ENCODE peak calls at places on chromosomes 4 and X, in seven cellular contexts. B is mesendoderm, T is H9, S is IMR-90, U is mesenchymal stem cell, Q is neuronal stem cell, W is H1. L is an unnamed sample.
A peak's percentile ranks its signal among the peaks of the same experiment; 100 is the strongest.

GRCh38 chr4:155674669-155675071 is 8.0 kb downstream of the GUCY1A1 start:
- DNase-seq in Q (no peak), W (no peak), U (no peak), T (no peak), S (no peak), B (no peak), L (peak; percentile 16)

GRCh38 chr4:26151615-26152014 is 169.2 kb upstream of the RBPJ start:
- DNase-seq in B (no peak), T (no peak), W (no peak), Q (no peak), S (peak; percentile 47), U (no peak), L (no peak)

GRCh38 chr4:138507527-138507926 is 265.4 kb upstream of the SLC7A11 start:
- DNase-seq in T (no peak), W (no peak), S (peak; percentile 69), B (no peak), Q (no peak), U (peak; percentile 52), L (peak; percentile 76)

GRCh38 chr4:5638316-5638715 is 70.0 kb downstream of the EVC2 start:
- DNase-seq in U (peak; percentile 17), B (no peak), Q (no peak), W (no peak), T (no peak), S (peak; percentile 85), L (peak; percentile 89)

GRCh38 chrX:15465896-15466651 is 27.1 kb downstream of the PIR start:
- DNase-seq in S (peak; percentile 7), T (peak; percentile 73), W (no peak), B (peak; percentile 35), U (peak; percentile 21), Q (no peak), L (no peak)

GRCh38 chrX:56000169-56000568 is 232.0 kb upstream of the KLF8 start:
- DNase-seq in T (no peak), S (no peak), U (peak; percentile 2), B (no peak), Q (no peak), W (no peak), L (no peak)

GRCh38 chrX:24264383-24264782 is 49.5 kb downstream of the SUPT20HL2 start:
- DNase-seq in S (peak; percentile 13), Q (no peak), T (no peak), U (peak; percentile 22), B (no peak), W (no peak), L (no peak)

GRCh38 chr4:106301393-106302084 is 14.5 kb downstream of the TBCK start:
- DNase-seq in W (no peak), T (no peak), Q (no peak), U (no peak), S (peak; percentile 3), B (no peak), L (peak; percentile 12)

DNA sequence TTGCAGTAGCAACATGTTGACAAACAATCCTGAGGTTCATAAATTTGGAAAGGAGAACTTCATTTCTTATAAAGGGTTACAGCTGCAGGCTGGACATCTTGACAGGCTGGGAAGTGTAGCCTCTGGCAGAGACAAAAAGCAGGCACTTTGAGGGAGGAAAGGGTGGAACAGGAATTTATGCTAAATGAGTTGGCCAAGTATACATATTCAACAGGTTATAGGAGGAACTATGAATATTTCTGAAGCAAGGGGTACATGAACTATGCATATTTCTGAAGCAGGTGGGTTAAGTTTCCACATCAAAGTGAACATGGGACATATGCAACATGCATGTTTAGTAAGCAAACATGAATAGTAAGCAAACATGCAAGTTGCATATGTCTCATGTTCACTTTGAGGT is 1.6 kb upstream of the ANTXR2 start:
- DNase-seq in W (no peak), T (no peak), Q (no peak), B (no peak), S (no peak), U (no peak), L (no peak)
- H2AK5ac ChIP-seq in W (no peak overlapping the region), T (no peak overlapping the region), Q (no peak overlapping the region), B (no peak overlapping the region), S (no peak overlapping the region), U (no peak overlapping the region), L (no peak overlapping the region)

GRCh38 chrX:100831219-100831946 is 11.2 kb downstream of the CSTF2 start:
- DNase-seq in Q (no peak), W (no peak), S (no peak), B (no peak), U (no peak), T (no peak), L (no peak)
- H3K4ac ChIP-seq in Q (no peak overlapping the region), W (no peak overlapping the region), S (no peak overlapping the region), B (no peak overlapping the region), U (no peak overlapping the region), T (no peak overlapping the region), L (no peak overlapping the region)

GRCh38 chr4:65653740-65654361 is 16.4 kb downstream of the EPHA5 start:
- DNase-seq in Q (no peak), U (no peak), S (no peak), T (no peak), W (no peak), B (peak; percentile 65), L (no peak)

GRCh38 chr4:65654976-65655375 is 15.3 kb downstream of the EPHA5 start:
- DNase-seq in Q (no peak), S (no peak), B (no peak), W (no peak), T (no peak), U (no peak), L (no peak)

GRCh38 chr4:65646136-65646535 is 24.2 kb downstream of the EPHA5 start:
- DNase-seq in S (no peak), U (no peak), B (no peak), Q (no peak), T (no peak), W (no peak), L (no peak)

GRCh38 chr4:65656008-65656407 is 14.3 kb downstream of the EPHA5 start:
- DNase-seq in Q (no peak), T (no peak), B (no peak), S (no peak), U (no peak), W (no peak), L (no peak)

GRCh38 chr4:65651031-65651430 is 19.3 kb downstream of the EPHA5 start:
- DNase-seq in T (no peak), W (no peak), U (no peak), B (peak; percentile 42), Q (no peak), S (no peak), L (no peak)
- H3K23ac ChIP-seq in T (no peak overlapping the region), W (no peak overlapping the region), U (no peak overlapping the region), B (no peak overlapping the region), Q (no peak overlapping the region), S (no peak overlapping the region), L (no peak overlapping the region)

GRCh38 chrX:116010939-116011338 is 159.6 kb upstream of the AGTR2 start:
- DNase-seq in W (no peak), B (no peak), U (no peak), S (no peak), T (no peak), Q (no peak), L (no peak)

GRCh38 chrX:116009348-116009747 is 161.2 kb upstream of the AGTR2 start:
- DNase-seq in Q (no peak), S (no peak), B (no peak), T (no peak), U (no peak), W (no peak), L (no peak)

DNA sequence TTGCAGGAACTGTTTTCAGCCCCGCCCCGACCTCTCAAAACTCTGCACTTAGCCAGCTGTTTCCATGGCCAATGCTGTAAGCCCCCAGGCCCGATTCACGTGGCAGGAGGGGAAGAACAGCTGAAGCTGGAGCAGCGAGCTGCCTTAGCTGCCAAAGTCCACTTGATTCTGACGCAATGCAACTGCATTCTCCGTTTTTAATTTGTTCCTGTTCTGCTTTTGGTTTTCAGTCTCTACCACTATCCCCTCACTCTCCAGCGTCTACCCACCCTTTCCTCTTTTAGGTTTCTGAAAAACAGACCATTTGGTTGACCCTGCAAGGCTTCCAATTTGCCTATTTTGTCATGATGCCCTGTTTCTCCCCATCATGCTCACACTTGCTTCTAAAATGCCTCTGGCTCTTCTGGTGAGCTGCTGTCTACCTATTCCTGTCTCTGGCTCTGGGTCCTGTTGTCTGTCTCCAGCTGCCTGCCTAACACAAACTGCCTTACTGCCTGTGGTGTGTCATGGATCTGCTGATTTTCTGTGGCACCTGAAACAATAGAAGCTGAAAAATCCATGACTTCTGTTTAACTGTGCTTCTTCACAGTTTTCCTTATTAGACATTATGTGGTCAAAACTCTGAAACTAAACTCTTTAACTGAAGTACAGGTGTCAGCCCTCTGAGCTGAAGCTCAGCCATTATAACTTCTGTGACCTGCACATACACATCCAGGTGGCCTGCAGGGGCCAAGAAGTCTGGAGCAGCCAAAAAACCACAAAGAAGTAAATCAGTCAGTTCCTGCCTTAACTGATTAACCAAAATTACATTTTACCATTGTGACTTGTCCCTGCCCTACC is 160.5 kb upstream of the AGTR2 start:
- DNase-seq in W (no peak), U (no peak), S (no peak), T (peak; percentile 56), Q (no peak), B (peak; percentile 11), L (no peak)
- H2AK5ac ChIP-seq in W (no peak overlapping the region), U (no peak overlapping the region), S (no peak overlapping the region), T (no peak overlapping the region), Q (no peak overlapping the region), B (no peak overlapping the region), L (no peak overlapping the region)

GRCh38 chr4:150308824-150309472 is 230.7 kb downstream of the DCLK2 start:
- DNase-seq in B (no peak), S (peak; percentile 80), U (peak; percentile 40), Q (no peak), T (no peak), W (no peak), L (peak; percentile 3)

GRCh38 chr4:150305995-150306394 is 227.8 kb downstream of the DCLK2 start:
- DNase-seq in T (no peak), B (no peak), U (peak; percentile 28), W (no peak), Q (no peak), S (peak; percentile 55), L (no peak)

GRCh38 chr4:150302553-150302952 is 224.3 kb downstream of the DCLK2 start:
- DNase-seq in Q (no peak), U (peak; percentile 96), T (no peak), B (peak; percentile 69), S (peak; percentile 98), W (no peak), L (peak; percentile 61)

GRCh38 chr4:150310159-150310895 is 232.1 kb downstream of the DCLK2 start:
- DNase-seq in B (no peak), W (no peak), U (peak; percentile 49), Q (no peak), T (no peak), S (peak; percentile 68), L (no peak)

GRCh38 chr4:150306719-150307118 is 228.5 kb downstream of the DCLK2 start:
- DNase-seq in Q (no peak), S (no peak), U (no peak), T (no peak), B (no peak), W (no peak), L (no peak)
- H3K4ac ChIP-seq in Q (no peak overlapping the region), S (peak overlapping the region; percentile 58), U (no peak overlapping the region), T (no peak overlapping the region), B (no peak overlapping the region), W (no peak overlapping the region), L (no peak overlapping the region)

DNA sequence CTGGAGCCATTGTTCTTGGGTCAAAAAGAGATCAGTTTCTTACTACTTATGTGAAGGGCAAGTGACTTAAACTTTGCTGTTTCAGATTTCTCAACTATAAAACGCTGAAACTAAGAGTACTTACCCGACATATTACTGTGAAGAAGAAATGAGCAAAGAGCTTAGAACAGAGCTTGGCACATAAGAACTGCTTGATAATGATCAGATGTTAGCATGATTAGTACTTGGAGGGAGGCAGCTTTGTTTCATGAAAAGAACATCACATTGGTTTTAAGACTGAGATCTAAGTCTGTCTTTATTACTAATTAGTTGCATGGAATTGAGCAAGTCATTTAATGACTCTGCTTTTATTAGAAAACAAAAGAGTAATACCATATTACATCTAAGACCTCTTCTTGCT is 169.1 kb downstream of the ARHGAP24 start:
- DNase-seq in T (no peak), U (no peak), W (no peak), Q (no peak), S (no peak), B (no peak), L (no peak)
- H3K23ac ChIP-seq in T (no peak overlapping the region), U (no peak overlapping the region), W (no peak overlapping the region), Q (no peak overlapping the region), S (no peak overlapping the region), B (no peak overlapping the region), L (no peak overlapping the region)

L was measured in trophoblast cell.